ENCODE peak calls at places on chromosomes 4 and X, in four cellular contexts. Z, M, H and E are unnamed samples.

GRCh38 chrX:69107231-69107739 is 58.0 kb downstream of the PJA1 start:
- DNase-seq in Z (no peak), H (no peak), M (no peak), E (no peak)

GRCh38 chr4:128868758-128869157 is 59.3 kb downstream of the JADE1 start:
- DNase-seq in M (no peak), H (no peak), Z (no peak), E (no peak)

GRCh38 chr4:185787926-185788679 is 23.9 kb downstream of the SORBS2 start:
- DNase-seq in M (no peak), Z (no peak), H (no peak), E (no peak)

GRCh38 chr4:52954771-52955170 is 92.7 kb downstream of the RASL11B start:
- DNase-seq in Z (no peak), M (no peak), H (no peak), E (no peak)

GRCh38 chrX:25002658-25003015 is 13.1 kb downstream of the ARX start:
- DNase-seq in Z (no peak), H (no peak), M (no peak), E (no peak)

GRCh38 chrX:22559506-22559905 is 286.8 kb downstream of the CBLL2 start:
- DNase-seq in M (no peak), H (no peak), Z (no peak), E (no peak)

GRCh38 chr4:57078685-57079521 is 31.3 kb downstream of the IGFBP7 start:
- DNase-seq in H (no peak), Z (no peak), M (no peak), E (peak)

GRCh38 chr4:88697113-88697512 is 516 bp downstream of the NAP1L5 start:
- DNase-seq in M (no peak), H (no peak), Z (no peak), E (no peak)

GRCh38 chrX:44874481-44875184 is 1.6 kb downstream of the KDM6A start:
- DNase-seq in M (peak), H (no peak), Z (no peak), E (no peak)

GRCh38 chr4:3073158-3074077 is 920 bp downstream of the HTT-AS start:
- DNase-seq in Z (peak), H (no peak), M (peak), E (no peak)

GRCh38 chr4:15400911-15401671 is 26.7 kb upstream of the C1QTNF7 start:
- DNase-seq in Z (no peak), H (no peak), M (peak), E (no peak)

GRCh38 chr4:81913427-81913878 is 441.7 kb upstream of the RASGEF1B start:
- DNase-seq in M (peak), Z (peak), H (peak), E (no peak)

GRCh38 chr4:10175626-10176025 is 59.0 kb upstream of the WDR1 start:
- DNase-seq in Z (no peak), H (no peak), M (no peak), E (no peak)

GRCh38 chrX:133403984-133404383 is 11.3 kb downstream of the GPC4 start:
- DNase-seq in H (no peak), Z (no peak), M (no peak), E (no peak)

GRCh38 chrX:2650865-2651264 is 40.2 kb upstream of the CD99 start:
- DNase-seq in Z (no peak), H (no peak), M (no peak), E (no peak)

GRCh38 chr4:54930226-54930625 is 195.2 kb downstream of the KDR start:
- DNase-seq in Z (no peak), M (no peak), H (no peak), E (peak)

GRCh38 chr4:20984011-20984836 is 284.0 kb downstream of the PACRGL start:
- DNase-seq in H (no peak), Z (peak), M (no peak), E (no peak)

GRCh38 chr4:8906991-8907595 is 35.5 kb upstream of the HMX1 start:
- DNase-seq in M (no peak), H (no peak), Z (no peak), E (no peak)

GRCh38 chr4:101229116-101229515 is 118.2 kb downstream of the PPP3CA start:
- DNase-seq in H (no peak), Z (no peak), M (no peak), E (no peak)

GRCh38 chrX:49876750-49877149 is 2.5 kb upstream of the USP27X start:
- DNase-seq in Z (no peak), M (peak), H (no peak), E (no peak)

GRCh38 chrX:104854188-104854587 is 288.2 kb downstream of the IL1RAPL2 start:
- DNase-seq in Z (no peak), M (no peak), H (no peak), E (no peak)

GRCh38 chr4:94131212-94131611 is 76.5 kb upstream of the SMARCAD1 start:
- DNase-seq in Z (no peak), H (no peak), M (no peak), E (no peak)

GRCh38 chr4:8736083-8736825 is 135.4 kb downstream of the HMX1 start:
- DNase-seq in M (no peak), Z (no peak), H (no peak), E (no peak)

GRCh38 chrX:150324035-150324728 is 38.9 kb upstream of the MAMLD1 start:
- DNase-seq in H (no peak), M (no peak), Z (no peak), E (peak)

GRCh38 chrX:10159069-10159468 is 2.3 kb downstream of the CLCN4 start:
- DNase-seq in H (no peak), M (no peak), Z (no peak), E (no peak)

GRCh38 chr4:31807036-31807435 is 1086.9 kb downstream of the PCDH7 start:
- DNase-seq in H (no peak), M (no peak), Z (no peak), E (no peak)

GRCh38 chrX:133297284-133297683 is 79.1 kb upstream of the TFDP3 start:
- DNase-seq in M (no peak), H (no peak), Z (no peak), E (peak)

GRCh38 chrX:82556588-82556987 is 951.5 kb upstream of the POU3F4 start:
- DNase-seq in Z (no peak), M (no peak), H (no peak), E (no peak)

GRCh38 chr4:186936496-186937375 is 213.1 kb upstream of the FAT1 start:
- DNase-seq in H (no peak), M (no peak), Z (no peak), E (peak)

GRCh38 chr4:31365006-31365690 is 645.0 kb downstream of the PCDH7 start:
- DNase-seq in M (no peak), Z (no peak), H (no peak), E (no peak)